ENCODE peak calls at places on chromosomes 13 and 19, in seven cellular contexts. H is K562, V is A549, T is HepG2, B is IMR-90, W is H1, O is HCT116. Q is an unnamed sample.

GRCh38 chr19:53868091-53868891 is 608 bp downstream of the MYADM start:
- DNase-seq in H (peak; percentile 58), V (peak; percentile 91), T (peak; percentile 47), B (peak; percentile 42), W (no peak), O (no peak), Q (peak; percentile 40)

GRCh38 chr13:96994030-96994848 is at the start of gene OXGR1:
- DNase-seq in H (peak; percentile 7), V (no peak), T (no peak), B (no peak), W (no peak), O (no peak), Q (no peak)

GRCh38 chr19:14516048-14516534 is 2.1 kb downstream of the DNAJB1 start:
- DNase-seq in H (no peak), V (no peak), T (no peak), B (no peak), W (no peak), O (no peak), Q (no peak)

GRCh38 chr19:2381151-2381822 is 21.2 kb downstream of the TMPRSS9 start:
- DNase-seq in H (no peak), V (no peak), T (no peak), B (peak; percentile 15), W (no peak), O (no peak), Q (no peak)

GRCh38 chr13:39776439-39776838 is 121.0 kb downstream of the COG6 start:
- DNase-seq in H (no peak), V (no peak), T (no peak), B (peak; percentile 88), W (no peak), O (no peak), Q (peak; percentile 77)

GRCh38 chr19:41302624-41303351 is 7.2 kb upstream of the CCDC97 start:
- DNase-seq in H (no peak), V (no peak), T (no peak), B (no peak), W (no peak), O (no peak), Q (no peak)

GRCh38 chr19:38665950-38666661 is 18.7 kb downstream of the ACTN4 start:
- DNase-seq in H (no peak), V (no peak), T (peak; percentile 68), B (peak; percentile 51), W (peak; percentile 92), O (no peak), Q (peak; percentile 94)

GRCh38 chr13:25929816-25930215 is 122.0 kb downstream of the SHISA2 start:
- DNase-seq in H (no peak), V (no peak), T (no peak), B (no peak), W (no peak), O (no peak), Q (no peak)

GRCh38 chr13:106573855-106574254 is 5.9 kb upstream of the ARGLU1 start:
- DNase-seq in H (no peak), V (no peak), T (no peak), B (peak; percentile 15), W (no peak), O (no peak), Q (no peak)

GRCh38 chr19:35509861-35510625 is 3.4 kb downstream of the DMKN start:
- DNase-seq in H (peak; percentile 87), V (peak; percentile 99), T (peak; percentile 75), B (peak; percentile 22), W (peak; percentile 78), O (peak; percentile 82), Q (peak; percentile 30)

GRCh38 chr19:6212403-6213265 is 67.1 kb downstream of the MLLT1 start:
- DNase-seq in H (no peak), V (no peak), T (no peak), B (no peak), W (no peak), O (no peak), Q (no peak)

GRCh38 chr19:38044267-38045111 is 137.5 kb downstream of the SIPA1L3 start:
- DNase-seq in H (no peak), V (no peak), T (no peak), B (peak; percentile 68), W (no peak), O (no peak), Q (peak; percentile 27)

GRCh38 chr19:17752865-17753639 is 1.8 kb downstream of the FCHO1 start:
- DNase-seq in H (no peak), V (no peak), T (no peak), B (no peak), W (no peak), O (no peak), Q (no peak)

GRCh38 chr19:46125447-46125846 is 959 bp upstream of the IGFL3 start:
- DNase-seq in H (no peak), V (no peak), T (no peak), B (no peak), W (no peak), O (no peak), Q (no peak)

GRCh38 chr13:64930636-64931035 is 2299.5 kb downstream of the PCDH9 start:
- DNase-seq in H (no peak), V (no peak), T (no peak), B (no peak), W (no peak), O (no peak), Q (no peak)

GRCh38 chr19:24033962-24034342 is 53.0 kb upstream of the ZNF254 start:
- DNase-seq in H (peak; percentile 13), V (peak; percentile 26), T (peak; percentile 41), B (peak; percentile 71), W (no peak), O (no peak), Q (peak; percentile 77)

GRCh38 chr19:33868821-33869412 is 72.2 kb downstream of the KCTD15 start:
- DNase-seq in H (no peak), V (no peak), T (no peak), B (no peak), W (no peak), O (no peak), Q (peak; percentile 43)
- H3K4me3 ChIP-seq in H (no peak overlapping the region), V (no peak overlapping the region), T (no peak overlapping the region), B (no peak overlapping the region), W (no peak overlapping the region), O (no peak overlapping the region), Q (no peak overlapping the region)

GRCh38 chr19:47609885-47610545 is 1.1 kb downstream of the BICRA start:
- DNase-seq in H (peak; percentile 44), V (no peak), T (peak; percentile 41), B (peak; percentile 26), W (no peak), O (no peak), Q (peak; percentile 25)
- TF ChIP-seq POLR2A in H (no peak), V (no peak), T (no peak), B (no peak), W (no peak), O (no peak), Q (no peak)

DNA sequence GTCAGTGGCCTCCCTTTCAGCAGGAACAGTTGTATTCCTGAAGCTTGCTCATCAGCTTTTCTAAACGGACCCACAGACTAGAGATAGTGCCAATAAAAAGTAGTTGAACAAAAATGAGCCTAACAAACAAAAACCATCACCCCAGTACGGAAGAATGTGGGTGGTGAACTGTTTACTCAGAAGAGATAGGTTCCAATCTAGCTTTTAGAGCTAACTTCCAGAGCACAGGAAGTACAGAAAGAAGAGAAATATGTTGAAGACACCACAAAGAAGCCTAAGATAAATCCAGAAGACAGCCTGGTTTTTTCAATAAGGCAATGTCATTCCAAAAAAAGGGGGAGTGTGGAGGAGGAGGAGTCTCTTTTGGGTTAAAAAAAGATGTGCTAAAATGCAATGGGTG is 2.8 kb upstream of the LMO7 start:
- DNase-seq in H (no peak), V (no peak), T (peak; percentile 33), B (peak; percentile 97), W (no peak), O (no peak), Q (no peak)
- H3K4me2 ChIP-seq in H (no peak overlapping the region), V (no peak overlapping the region), T (no peak overlapping the region), B (peak overlapping the region; percentile 6), W (no peak overlapping the region), O (no peak overlapping the region), Q (no peak overlapping the region)

DNA sequence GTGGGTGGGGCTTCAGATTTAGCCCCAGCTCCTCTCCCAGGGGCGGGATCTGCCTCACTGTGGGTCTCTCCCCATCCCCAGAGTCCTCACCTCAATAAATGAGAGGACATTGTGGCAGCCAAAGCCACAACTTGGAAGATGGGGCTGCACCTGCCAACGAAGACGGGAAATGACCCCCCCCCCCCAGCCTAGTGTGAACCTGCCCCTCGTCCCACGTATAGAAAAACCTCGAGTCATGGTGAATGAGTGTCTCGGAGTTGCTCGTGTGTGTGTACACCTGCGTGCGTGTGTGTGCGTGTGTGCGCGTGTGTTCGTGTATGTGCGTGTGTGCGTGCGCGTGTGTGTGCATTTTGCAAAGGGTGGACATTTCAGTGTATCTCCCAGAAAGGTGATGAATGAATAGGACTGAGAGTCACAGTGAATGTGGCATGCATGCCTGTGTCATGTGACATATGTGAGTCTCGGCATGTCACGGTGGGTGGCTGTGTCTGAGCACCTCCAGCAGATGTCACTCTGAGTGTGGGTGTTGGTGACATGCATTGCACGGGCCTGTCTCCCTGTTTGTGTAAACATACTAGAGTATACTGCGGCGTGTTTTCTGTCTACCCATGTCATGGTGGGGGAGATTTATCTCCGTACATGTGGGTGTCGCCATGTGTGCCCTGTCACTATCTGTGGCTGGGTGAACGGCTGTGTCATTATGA is 1.5 kb upstream of the TRAPPC5 start:
- DNase-seq in H (no peak), V (no peak), T (peak; percentile 36), B (no peak), W (no peak), O (no peak), Q (no peak)
- H3K4me3 ChIP-seq in H (no peak overlapping the region), V (no peak overlapping the region), T (no peak overlapping the region), B (no peak overlapping the region), W (no peak overlapping the region), O (no peak overlapping the region), Q (no peak overlapping the region)

Q was measured in endothelial cell of umbilical vein.